ENCODE peak calls at places on chromosomes 13 and 19, in seven cellular contexts. J is GM12878, Y is stomach, B is ovary, I is suprapubic skin, D is SK-N-SH, V is tibial nerve. C is an unnamed sample. For H3K4me1, the result is how much of the 10 kb centered on the place peaks cover.

GRCh38 chr19:13841339-13842293 is 35.3 kb upstream of the NANOS3 start:
- DNase-seq in J (no peak), Y (peak), B (no peak), I (peak), D (peak), V (peak), C (no peak)

GRCh38 chr13:25051065-25051464 is 44.9 kb upstream of the PABPC3 start:
- DNase-seq in J (no peak), Y (no peak), B (no peak), I (no peak), D (no peak), V (no peak), C (no peak)

GRCh38 chr13:73985789-73986188 is 148.4 kb downstream of the KLF12 start:
- DNase-seq in J (no peak), Y (no peak), B (no peak), I (no peak), D (no peak), V (no peak), C (no peak)

GRCh38 chr19:31450696-31451095 is 101.5 kb upstream of the TSHZ3 start:
- DNase-seq in J (no peak), Y (no peak), B (no peak), I (no peak), D (no peak), V (no peak), C (peak)

GRCh38 chr19:13058951-13059660 is 43.6 kb downstream of the LYL1 start:
- DNase-seq in J (no peak), Y (no peak), B (no peak), I (no peak), D (no peak), V (peak), C (no peak)

GRCh38 chr19:1862424-1863307 is 713 bp downstream of the KLF16 start:
- DNase-seq in J (no peak), Y (no peak), B (peak), I (peak), D (peak), V (no peak), C (no peak)

GRCh38 chr13:64912141-64912540 is 2318.0 kb downstream of the PCDH9 start:
- DNase-seq in J (no peak), Y (no peak), B (no peak), I (no peak), D (no peak), V (no peak), C (no peak)

GRCh38 chr19:56132316-56132822 is 8.7 kb upstream of the ZNF444 start:
- DNase-seq in J (no peak), Y (no peak), B (no peak), I (no peak), D (no peak), V (no peak), C (no peak)

GRCh38 chr13:96473463-96474157 is 383.7 kb downstream of the HS6ST3 start:
- DNase-seq in J (no peak), Y (no peak), B (no peak), I (no peak), D (no peak), V (no peak), C (no peak)

GRCh38 chr19:6730153-6730804 is 7.1 kb downstream of the GPR108 start:
- DNase-seq in J (no peak), Y (peak), B (peak), I (peak), D (peak), V (peak), C (peak)

GRCh38 chr13:78881054-78881453 is 222.1 kb upstream of the OBI1 start:
- DNase-seq in J (no peak), Y (no peak), B (no peak), I (no peak), D (peak), V (no peak), C (no peak)

GRCh38 chr19:23547816-23548430 is 139.1 kb downstream of the ZNF675 start:
- DNase-seq in J (no peak), Y (no peak), B (no peak), I (no peak), D (no peak), V (no peak), C (no peak)

GRCh38 chr13:96053003-96053703 is at the start of gene UGGT2:
- DNase-seq in J (peak), Y (peak), B (peak), I (peak), D (peak), V (peak), C (peak)

GRCh38 chr19:38294090-38294489 is 10.0 kb upstream of the C19orf33 start:
- DNase-seq in J (no peak), Y (no peak), B (no peak), I (no peak), D (no peak), V (no peak), C (no peak)

GRCh38 chr13:27264181-27264580 is 6.4 kb upstream of the RASL11A start:
- DNase-seq in J (no peak), Y (no peak), B (no peak), I (no peak), D (peak), V (no peak), C (no peak)

GRCh38 chr13:87094646-87095045 is 576.5 kb upstream of the SLITRK5 start:
- DNase-seq in J (no peak), Y (no peak), B (no peak), I (no peak), D (no peak), V (no peak), C (no peak)

GRCh38 chr13:34230271-34230670 is 412.3 kb downstream of the RFC3 start:
- DNase-seq in J (no peak), Y (no peak), B (no peak), I (no peak), D (no peak), V (no peak), C (no peak)

GRCh38 chr13:30745917-30746686 is 10.8 kb downstream of the ALOX5AP start:
- DNase-seq in J (no peak), Y (no peak), B (no peak), I (no peak), D (peak), V (no peak), C (no peak)

GRCh38 chr13:75299913-75300862 is 181.8 kb downstream of the TBC1D4 start:
- DNase-seq in J (peak), Y (no peak), B (no peak), I (no peak), D (peak), V (no peak), C (no peak)

GRCh38 chr19:43620061-43621001 is 902 bp upstream of the ZNF428 start:
- DNase-seq in J (no peak), Y (no peak), B (peak), I (no peak), D (no peak), V (no peak), C (peak)

GRCh38 chr19:364496-365287 is 20.1 kb upstream of the MIER2 start:
- DNase-seq in J (no peak), Y (no peak), B (no peak), I (no peak), D (no peak), V (no peak), C (no peak)

GRCh38 chr19:9109959-9110358 is 2.7 kb upstream of the OR7G2 start:
- DNase-seq in J (no peak), Y (no peak), B (no peak), I (no peak), D (no peak), V (no peak), C (no peak)

GRCh38 chr13:42011601-42012401 is 36.6 kb upstream of the DGKH start:
- DNase-seq in J (no peak), Y (peak), B (peak), I (no peak), D (no peak), V (no peak), C (peak)

GRCh38 chr19:55406869-55407624 is 541 bp downstream of the UBE2S start:
- DNase-seq in J (no peak), Y (peak), B (no peak), I (peak), D (peak), V (no peak), C (no peak)

GRCh38 chr19:16627194-16627927 is 643 bp downstream of the MED26 start:
- DNase-seq in J (no peak), Y (no peak), B (peak), I (peak), D (peak), V (no peak), C (no peak)

GRCh38 chr19:2235396-2236284 is 489 bp downstream of the PLEKHJ1 start:
- DNase-seq in J (no peak), Y (peak), B (no peak), I (no peak), D (peak), V (no peak), C (no peak)

GRCh38 chr19:52148256-52148655 is 8.5 kb upstream of the ZNF616 start:
- DNase-seq in J (no peak), Y (no peak), B (no peak), I (no peak), D (no peak), V (no peak), C (no peak)

GRCh38 chr13:48236528-48237353 is 3.7 kb downstream of the ITM2B start:
- DNase-seq in J (no peak), Y (no peak), B (no peak), I (no peak), D (no peak), V (no peak), C (no peak)

GRCh38 chr13:113646921-113647340 is 11.1 kb downstream of the ATP4B start:
- DNase-seq in J (no peak), Y (peak), B (peak), I (peak), D (no peak), V (no peak), C (no peak)

GRCh38 chr19:51137812-51138425 is 4.2 kb upstream of the SIGLEC7 start:
- DNase-seq in J (no peak), Y (no peak), B (no peak), I (no peak), D (no peak), V (no peak), C (no peak)

GRCh38 chr13:20383058-20383457 is 142.6 kb downstream of the CRYL1 start:
- DNase-seq in J (no peak), Y (no peak), B (no peak), I (no peak), D (no peak), V (no peak), C (no peak)

GRCh38 chr19:11138659-11139526 is 16.7 kb downstream of the SPC24 start:
- DNase-seq in J (no peak), Y (peak), B (peak), I (peak), D (peak), V (peak), C (peak)

GRCh38 chr13:98751397-98752110 is 918 bp downstream of the SLC15A1 start:
- DNase-seq in J (no peak), Y (no peak), B (no peak), I (no peak), D (peak), V (no peak), C (no peak)

GRCh38 chr13:107239213-107239612 is 671.3 kb upstream of the ARGLU1 start:
- DNase-seq in J (no peak), Y (no peak), B (no peak), I (no peak), D (no peak), V (no peak), C (no peak)

GRCh38 chr19:5001547-5002131 is 32.7 kb downstream of the KDM4B start:
- DNase-seq in J (no peak), Y (no peak), B (no peak), I (no peak), D (peak), V (no peak), C (no peak)

GRCh38 chr13:33280923-33281322 is 4.6 kb downstream of the STARD13 start:
- DNase-seq in J (no peak), Y (no peak), B (no peak), I (no peak), D (no peak), V (no peak), C (no peak)

GRCh38 chr19:5786593-5787551 is 2.3 kb upstream of the PRR22 start:
- DNase-seq in J (no peak), Y (no peak), B (no peak), I (no peak), D (no peak), V (no peak), C (no peak)

DNA sequence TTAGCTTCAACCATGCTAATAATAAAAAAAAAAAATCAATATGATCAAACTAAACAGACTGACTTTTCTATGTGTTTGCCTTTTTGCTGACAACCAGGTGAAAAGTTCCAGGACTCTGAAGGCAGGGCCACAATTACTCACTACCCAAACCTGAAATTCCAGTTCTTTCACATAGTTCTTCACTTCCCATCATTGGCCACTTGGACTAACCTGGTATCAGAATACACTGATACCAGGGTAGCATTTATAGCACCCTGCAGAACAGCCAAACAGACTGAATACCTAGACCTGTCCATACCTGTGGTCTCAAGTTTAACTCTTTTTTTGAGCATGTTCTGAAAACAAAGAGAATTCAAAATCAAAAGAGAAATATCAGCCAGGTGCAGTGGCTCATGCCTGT is 25.1 kb downstream of the ELF1 start:
- DNase-seq in J (no peak), Y (peak), B (no peak), I (no peak), D (no peak), V (no peak), C (no peak)
- TF ChIP-seq EP300 in J (no peak), Y (no peak), B (no peak), I (no peak), D (no peak), V (no peak), C (no peak)

GRCh38 chr19:47239610-47240296 is 8.8 kb upstream of the BBC3 start:
- DNase-seq in J (no peak), Y (peak), B (peak), I (no peak), D (peak), V (no peak), C (no peak)
- H3K4me3 ChIP-seq in J (no peak), Y (peak), B (peak), I (peak), D (peak), V (peak), C (peak)

GRCh38 chr19:45448887-45449299 is 18.9 kb upstream of the FOSB start:
- DNase-seq in J (no peak), Y (no peak), B (no peak), I (no peak), D (no peak), V (no peak), C (no peak)
- H3K4me1 ChIP-seq in J (under half), Y (under half), B (under half), I (half or more), D (under half), V (under half), C (under half)

GRCh38 chr19:44624840-44625354 is 11.5 kb downstream of the IGSF23 start:
- DNase-seq in J (no peak), Y (no peak), B (no peak), I (no peak), D (no peak), V (no peak), C (no peak)

GRCh38 chr19:44627631-44628030 is 14.3 kb downstream of the IGSF23 start:
- DNase-seq in J (no peak), Y (no peak), B (no peak), I (no peak), D (no peak), V (no peak), C (no peak)

GRCh38 chr19:44623626-44624025 is 10.3 kb downstream of the IGSF23 start:
- DNase-seq in J (no peak), Y (no peak), B (no peak), I (no peak), D (no peak), V (no peak), C (no peak)

GRCh38 chr19:44625531-44626066 is 12.2 kb downstream of the IGSF23 start:
- DNase-seq in J (no peak), Y (no peak), B (no peak), I (no peak), D (no peak), V (no peak), C (no peak)

GRCh38 chr19:44626067-44626624 is 12.8 kb downstream of the IGSF23 start:
- DNase-seq in J (no peak), Y (no peak), B (no peak), I (no peak), D (no peak), V (no peak), C (no peak)
- TF ChIP-seq EP300 in J (no peak), Y (no peak), B (no peak), I (no peak), D (peak), V (no peak), C (no peak)

DNA sequence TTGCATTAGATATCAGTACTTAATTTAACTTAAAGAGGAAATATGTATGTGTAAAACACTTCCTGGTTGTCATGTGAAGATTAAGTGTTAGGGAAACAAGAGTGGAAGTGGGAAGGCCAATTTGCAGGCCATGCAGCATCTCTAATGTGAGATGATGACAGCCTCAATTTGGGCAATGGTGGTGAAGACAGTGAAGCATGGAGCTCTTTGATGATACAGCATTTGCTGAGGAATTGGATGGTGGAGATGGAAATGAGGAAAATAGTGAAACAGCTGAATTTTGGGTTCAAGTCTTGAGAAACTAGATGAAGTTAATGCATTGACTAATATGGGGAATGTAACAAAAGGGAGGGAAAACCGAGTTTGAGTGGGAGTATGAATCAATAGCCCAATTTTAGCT is 231.7 kb upstream of the MIR17HG start:
- DNase-seq in J (no peak), Y (no peak), B (no peak), I (no peak), D (no peak), V (no peak), C (no peak)
- H3K4me3 ChIP-seq in J (no peak), Y (no peak), B (no peak), I (no peak), D (no peak), V (no peak), C (no peak)

GRCh38 chr13:40063743-40064142 is 408.3 kb downstream of the COG6 start:
- DNase-seq in J (no peak), Y (peak), B (no peak), I (no peak), D (no peak), V (no peak), C (peak)
- H3K4me1 ChIP-seq in J (under half), Y (under half), B (under half), I (under half), D (under half), V (under half), C (under half)

DNA sequence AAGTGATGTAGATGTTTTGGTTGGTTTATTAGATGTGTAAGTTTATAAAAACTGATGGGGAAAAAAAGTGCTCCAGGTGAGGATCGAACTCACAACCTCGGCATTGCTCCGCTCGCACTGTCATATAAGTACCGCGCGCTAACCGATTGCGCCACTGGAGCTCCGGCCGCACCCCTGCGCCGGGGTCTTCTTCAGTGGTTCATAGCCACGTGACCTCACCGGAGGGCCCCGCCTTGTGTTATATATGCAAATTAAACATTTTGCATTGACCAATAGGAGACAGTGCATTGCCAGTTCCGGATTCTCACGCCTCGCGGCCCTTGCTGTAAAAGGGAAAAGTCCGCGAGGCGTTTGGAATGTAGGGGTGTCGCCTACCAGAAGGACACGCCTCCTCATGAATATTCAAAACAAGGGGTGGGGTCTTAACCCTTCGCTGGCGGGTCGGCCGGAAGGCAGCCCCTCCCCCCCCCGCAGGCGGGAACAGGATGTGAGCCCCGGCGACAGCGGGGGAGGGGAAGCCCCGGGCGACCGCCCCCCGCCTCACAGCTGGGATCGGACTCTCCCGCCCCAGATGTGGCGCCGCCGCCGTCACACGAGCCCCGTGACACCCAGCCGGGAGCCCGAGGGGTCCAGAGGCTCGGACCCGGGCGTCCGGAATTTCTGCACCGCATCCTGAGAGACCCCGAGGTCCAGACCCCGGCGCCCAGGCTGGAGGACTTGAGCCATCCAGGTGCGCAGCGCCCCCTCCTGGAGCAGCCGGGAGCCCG is at the start of gene PLEKHG2:
- DNase-seq in J (peak), Y (peak), B (peak), I (peak), D (peak), V (peak), C (peak)
- TF ChIP-seq EP300 in J (peak), Y (no peak), B (peak), I (no peak), D (peak), V (peak), C (no peak)

GRCh38 chr13:93797463-93797862 is 570.9 kb downstream of the GPC6 start:
- DNase-seq in J (no peak), Y (no peak), B (no peak), I (no peak), D (no peak), V (no peak), C (no peak)
- H3K4me3 ChIP-seq in J (no peak), Y (no peak), B (no peak), I (no peak), D (no peak), V (no peak), C (no peak)

GRCh38 chr13:40564342-40564997 is 102.0 kb downstream of the FOXO1 start:
- DNase-seq in J (peak), Y (no peak), B (no peak), I (no peak), D (no peak), V (no peak), C (no peak)
- H3K4me1 ChIP-seq in J (under half), Y (half or more), B (under half), I (under half), D (under half), V (half or more), C (half or more)